ENCODE peak calls at places on chromosomes 4 and X, in ten cellular contexts. Q, X, I, L, A, R, N, F, V and D are unnamed samples.

GRCh38 chr4:165813606-165814005 is 59.4 kb upstream of the TLL1 start:
- DNase-seq in R (peak), I (no peak), F (no peak), A (no peak), L (no peak), X (no peak), V (no peak), Q (peak), N (peak), D (no peak)

GRCh38 chrX:46165411-46165810 is 379.8 kb downstream of the ZNF674 start:
- DNase-seq in F (no peak), I (no peak), V (no peak), L (no peak), R (peak), Q (peak), X (no peak), A (no peak), N (peak), D (peak)

GRCh38 chr4:181998588-181998987 is 244.6 kb upstream of the TENM3 start:
- DNase-seq in I (no peak), Q (no peak), R (no peak), V (no peak), A (no peak), N (no peak), L (no peak), X (no peak), F (no peak), D (no peak)

GRCh38 chrX:638482-639131 is 8.0 kb downstream of the SHOX start:
- DNase-seq in Q (no peak), N (no peak), V (peak), R (no peak), X (no peak), L (no peak), F (no peak), A (no peak), I (peak), D (no peak)

GRCh38 chr4:23373269-23373668 is 516.6 kb downstream of the PPARGC1A start:
- DNase-seq in Q (peak), R (peak), N (peak), X (no peak), L (no peak), F (peak), V (no peak), I (no peak), A (peak), D (no peak)

GRCh38 chrX:46770817-46771163 is 11.9 kb upstream of the SLC9A7 start:
- DNase-seq in X (no peak), V (no peak), L (no peak), F (no peak), N (peak), R (peak), I (no peak), Q (peak), A (no peak), D (peak)

GRCh38 chrX:110045421-110045820 is 42.5 kb downstream of the TMEM164 start:
- DNase-seq in L (no peak), F (no peak), R (no peak), X (no peak), N (no peak), V (no peak), A (no peak), I (no peak), Q (no peak), D (no peak)

GRCh38 chr4:7526491-7526890 is 91.8 kb upstream of the PSAPL1 start:
- DNase-seq in V (no peak), R (no peak), I (peak), F (no peak), X (no peak), N (no peak), Q (no peak), L (no peak), A (no peak), D (no peak)

GRCh38 chrX:34734383-34734782 is 77.3 kb upstream of the TMEM47 start:
- DNase-seq in R (peak), N (peak), Q (peak), X (no peak), A (no peak), L (no peak), F (no peak), V (no peak), I (no peak), D (peak)

GRCh38 chr4:88286897-88287296 is 2.5 kb upstream of the PPM1K start:
- DNase-seq in N (peak), F (no peak), Q (no peak), I (no peak), R (peak), X (no peak), V (no peak), A (no peak), L (no peak), D (no peak)

GRCh38 chr4:605702-606425 is 19.5 kb upstream of the PDE6B start:
- DNase-seq in R (no peak), L (no peak), N (no peak), F (no peak), X (no peak), I (no peak), A (no peak), V (no peak), Q (no peak), D (no peak)

GRCh38 chr4:94011190-94011589 is 182.6 kb downstream of the ATOH1 start:
- DNase-seq in R (no peak), I (no peak), X (no peak), A (no peak), V (no peak), N (no peak), Q (no peak), L (no peak), F (no peak), D (no peak)

GRCh38 chrX:17591741-17592110 is 145.6 kb upstream of the SCML1 start:
- DNase-seq in N (peak), R (peak), L (no peak), A (peak), F (no peak), I (no peak), X (no peak), Q (peak), V (no peak), D (peak)

GRCh38 chr4:153573881-153574807 is 108.0 kb downstream of the TMEM131L start:
- DNase-seq in L (peak), F (peak), V (no peak), N (peak), A (peak), I (peak), X (peak), R (peak), Q (peak), D (peak)

GRCh38 chr4:48247142-48247877 is 22.3 kb downstream of the TEC start:
- DNase-seq in R (peak), V (no peak), A (no peak), N (peak), I (no peak), L (no peak), F (no peak), X (no peak), Q (peak), D (peak)

GRCh38 chr4:174631901-174632758 is 109.8 kb upstream of the HPGD start:
- DNase-seq in N (peak), A (no peak), I (peak), R (peak), X (peak), F (no peak), V (no peak), L (peak), Q (peak), D (no peak)

GRCh38 chr4:62953752-62954151 is 1455.5 kb downstream of the TECRL start:
- DNase-seq in F (no peak), X (no peak), A (no peak), V (no peak), R (no peak), L (no peak), I (no peak), Q (no peak), N (no peak), D (no peak)

GRCh38 chr4:62952366-62952765 is 1456.9 kb downstream of the TECRL start:
- DNase-seq in F (no peak), V (no peak), N (no peak), Q (no peak), X (no peak), A (no peak), L (no peak), I (peak), R (no peak), D (no peak)

DNA sequence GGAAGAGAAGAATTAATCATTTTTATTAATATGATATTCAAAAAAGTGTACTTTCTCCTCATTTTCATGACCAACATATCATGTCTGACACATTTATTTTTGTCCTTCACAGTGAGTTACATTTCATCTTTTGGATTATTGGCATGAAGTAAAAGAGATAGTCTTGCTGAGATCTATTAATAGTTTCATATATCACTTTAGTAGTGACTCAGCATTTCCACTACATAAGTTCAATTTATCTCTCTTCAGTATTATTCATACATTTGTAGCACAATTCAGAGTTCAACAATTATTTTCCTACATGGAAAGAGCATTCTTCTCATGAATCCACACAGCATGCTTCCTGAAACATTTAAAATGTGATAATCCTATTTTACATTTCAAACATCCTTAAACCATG is 1461.1 kb downstream of the TECRL start:
- DNase-seq in V (no peak), R (no peak), A (no peak), Q (peak), X (no peak), F (no peak), N (no peak), I (no peak), L (no peak), D (no peak)
- TF ChIP-seq CTCF in V (no peak), R (no peak), A (no peak), Q (no peak), X (no peak), F (no peak), N (no peak), I (no peak), L (no peak), D (no peak)

GRCh38 chrX:78124304-78124703 is 15.1 kb downstream of the TAF9B start:
- DNase-seq in R (peak), I (no peak), L (peak), A (no peak), N (peak), F (no peak), V (no peak), X (no peak), Q (no peak), D (no peak)
- TF ChIP-seq CTCF in R (no peak), I (peak), L (peak), A (no peak), N (peak), F (no peak), V (no peak), X (peak), Q (peak), D (peak)

DNA sequence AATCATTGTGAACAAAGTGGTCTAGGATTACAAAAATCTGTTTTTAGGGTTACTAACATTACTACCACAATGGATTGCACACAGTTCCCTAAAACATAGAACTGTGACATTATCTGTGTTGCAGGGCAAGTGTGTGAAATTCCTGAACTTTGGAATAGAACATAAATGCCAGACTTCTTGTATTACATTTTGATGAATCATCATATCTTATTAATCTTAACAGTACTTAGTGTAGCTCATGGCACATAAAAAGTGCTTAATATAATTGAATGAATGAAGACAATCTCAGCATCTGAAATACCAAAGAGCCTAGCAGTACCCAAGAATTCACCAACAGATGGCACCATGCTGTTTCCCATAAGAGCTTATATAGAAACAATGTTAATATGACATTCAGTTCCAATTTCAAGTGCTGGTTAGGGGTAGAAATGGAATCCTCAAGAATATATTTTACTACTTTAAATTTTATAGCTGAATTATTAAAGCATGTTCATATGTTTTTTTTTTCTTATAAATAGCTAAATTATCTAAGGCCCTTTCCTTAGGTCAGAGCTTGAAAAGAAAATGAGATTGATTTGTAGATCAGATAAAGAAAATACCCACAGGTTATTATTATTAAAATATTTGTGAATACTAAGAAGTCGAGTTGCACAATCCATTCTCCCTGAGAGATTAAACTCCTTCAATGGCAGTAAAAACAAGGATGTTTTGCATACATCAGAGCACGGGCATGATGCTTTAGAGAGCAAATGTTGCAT is 25.8 kb upstream of the SHISA3 start:
- DNase-seq in N (peak), V (no peak), Q (peak), R (peak), A (no peak), L (peak), I (peak), X (peak), F (peak), D (no peak)
- TF ChIP-seq CTCF in N (peak), V (peak), Q (peak), R (peak), A (peak), L (peak), I (peak), X (peak), F (peak), D (peak)

GRCh38 chrX:3362956-3363355 is 16.5 kb upstream of the MXRA5 start:
- DNase-seq in L (no peak), R (no peak), I (no peak), F (no peak), N (no peak), Q (no peak), A (no peak), V (no peak), X (no peak), D (no peak)

DNA sequence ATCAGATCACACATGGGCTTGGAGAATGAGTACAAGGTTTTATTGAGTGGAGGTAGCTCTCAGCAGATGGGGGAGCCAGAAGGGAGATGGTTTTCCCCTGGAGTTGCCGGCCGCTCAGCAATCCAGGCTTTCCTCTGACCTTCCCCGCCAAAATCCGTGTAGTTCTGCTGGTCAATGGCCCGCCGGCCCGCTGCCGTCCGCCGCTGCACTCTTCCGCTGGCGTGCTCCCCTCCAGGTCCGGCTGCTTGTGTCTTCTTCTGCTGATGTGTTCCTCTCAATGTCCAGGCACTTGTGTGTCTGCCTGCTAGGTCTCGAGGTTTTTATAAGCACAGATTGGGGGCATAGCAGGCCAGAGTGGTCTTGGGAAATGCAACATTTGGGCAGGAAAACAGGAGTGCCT is 14.4 kb upstream of the MXRA5 start:
- DNase-seq in N (no peak), I (no peak), Q (no peak), A (no peak), F (no peak), L (no peak), V (no peak), R (no peak), X (no peak), D (no peak)
- TF ChIP-seq CTCF in N (no peak), I (no peak), Q (no peak), A (no peak), F (no peak), L (no peak), V (no peak), R (no peak), X (no peak), D (no peak)

GRCh38 chr4:17511950-17512795 is at the start of gene QDPR:
- DNase-seq in F (peak), I (peak), L (peak), Q (peak), R (peak), A (peak), N (peak), V (peak), X (peak), D (peak)
- TF ChIP-seq CTCF in F (peak), I (peak), L (peak), Q (peak), R (peak), A (peak), N (peak), V (no peak), X (no peak), D (peak)

DNA sequence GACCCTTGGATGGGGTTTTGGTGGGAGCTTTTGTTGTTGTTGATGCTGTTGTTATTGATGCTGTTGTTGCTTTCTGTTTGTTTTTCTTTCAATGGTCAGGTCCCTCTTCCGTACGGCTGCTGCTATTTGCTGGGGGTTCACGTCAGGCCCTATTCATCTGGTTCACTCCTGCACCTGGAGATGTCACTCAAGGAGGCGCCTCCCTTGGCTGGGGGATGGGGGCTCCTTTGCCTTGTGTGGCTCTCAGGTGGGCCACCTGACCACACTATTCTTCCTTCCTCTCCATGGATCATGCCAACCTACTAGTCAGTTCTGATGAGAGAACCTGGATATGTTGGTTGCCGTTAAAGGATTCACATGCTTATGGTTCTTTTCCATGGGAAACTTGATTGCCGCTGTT is 39.1 kb upstream of the PRPS1 start:
- DNase-seq in F (no peak), I (no peak), L (no peak), Q (no peak), N (no peak), A (no peak), V (no peak), R (no peak), X (no peak), D (no peak)
- TF ChIP-seq CTCF in F (no peak), I (no peak), L (no peak), Q (no peak), N (no peak), A (no peak), V (no peak), R (no peak), X (no peak), D (no peak)

DNA sequence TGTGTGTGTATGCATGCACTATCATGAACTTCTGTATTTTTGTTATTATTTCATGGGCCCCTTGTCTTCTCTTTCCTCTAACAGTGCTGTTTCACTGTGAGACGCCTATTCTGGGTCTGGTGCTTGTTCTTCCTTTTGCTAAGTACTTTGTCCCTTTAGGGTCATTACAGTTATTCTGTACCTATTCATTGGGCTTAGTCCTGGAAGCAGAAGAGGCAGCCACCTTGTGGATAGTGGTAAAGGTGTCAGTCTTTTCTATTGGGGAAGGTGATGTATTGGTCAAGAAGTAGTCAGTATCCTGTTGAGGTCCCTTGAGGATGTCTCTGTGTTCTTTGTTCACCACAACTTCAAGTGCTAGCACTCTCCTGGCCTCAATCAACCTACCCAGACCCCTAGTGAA is 593.7 kb downstream of the SPRY1 start:
- DNase-seq in Q (no peak), X (no peak), R (no peak), N (no peak), A (no peak), L (no peak), V (no peak), I (no peak), F (no peak), D (no peak)
- TF ChIP-seq CTCF in Q (no peak), X (no peak), R (no peak), N (no peak), A (no peak), L (no peak), V (no peak), I (no peak), F (no peak), D (no peak)

DNA sequence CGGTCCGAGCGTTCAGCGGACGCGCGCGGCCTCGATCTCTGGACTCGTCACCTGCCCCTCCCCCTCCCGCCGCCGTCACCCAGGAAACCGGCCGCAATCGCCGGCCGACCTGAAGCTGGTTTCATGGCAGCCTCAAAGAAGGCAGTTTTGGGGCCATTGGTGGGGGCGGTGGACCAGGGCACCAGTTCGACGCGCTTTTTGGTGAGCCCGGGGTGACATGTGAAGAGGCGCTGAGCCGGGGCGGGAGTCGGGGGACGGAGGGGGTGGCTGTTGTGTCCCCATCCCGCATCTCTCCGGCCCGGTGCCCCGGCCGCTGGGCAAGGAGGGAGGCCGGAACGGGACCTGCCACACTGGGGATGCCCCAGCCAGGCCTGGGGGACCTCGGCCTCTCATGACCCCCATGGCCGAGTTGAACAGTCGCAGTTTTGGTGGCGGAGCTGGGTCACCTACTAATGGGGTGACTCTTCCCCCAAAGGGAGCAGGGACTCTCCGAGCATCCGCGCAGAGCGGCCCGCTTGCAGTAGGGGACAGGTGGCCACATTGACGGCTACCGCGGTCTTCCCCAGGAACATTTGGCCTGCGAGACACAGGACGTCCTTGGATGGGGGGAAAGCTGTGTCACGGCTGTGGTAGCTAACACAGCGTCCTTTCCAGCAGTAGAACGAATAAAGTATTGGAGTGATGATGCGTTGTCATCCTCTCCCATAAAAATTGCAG is at the start of gene GK:
- DNase-seq in L (peak), X (no peak), A (peak), R (peak), Q (no peak), N (no peak), I (peak), F (peak), V (no peak), D (peak)
- TF ChIP-seq CTCF in L (no peak), X (no peak), A (no peak), R (no peak), Q (no peak), N (no peak), I (no peak), F (no peak), V (no peak), D (no peak)